ENCODE peak calls at places on chromosomes 4 and X, in nine cellular contexts. One of them, this sample, is unnamed.

GRCh38 chr4:54958236-54958635 is 167.2 kb downstream of the KDR start:
- DNase-seq in GM13976: no peak
- DNase-seq in GM04504: no peak
- DNase-seq in coronary artery: no peak
- DNase-seq in naive thymus-derived CD8-positive, alpha-beta T cell: peak
- DNase-seq in activated naive CD8-positive, alpha-beta T cell treated with anti-CD3 and anti-CD28 coated beads, Interleukin-2, amount 50 U/mL, for 24 hours: no peak
- DNase-seq in WERI-Rb-1: no peak
- DNase-seq in activated CD4-positive, alpha-beta T cell treated with anti-CD3 and anti-CD28 coated beads for 1 hour: no peak
- DNase-seq in choroid plexus epithelial cell: peak
- DNase-seq in this sample: no peak

GRCh38 chr4:41281038-41281634 is 24.4 kb downstream of the UCHL1 start:
- DNase-seq in GM13976: peak
- DNase-seq in GM04504: peak
- DNase-seq in coronary artery: no peak
- DNase-seq in naive thymus-derived CD8-positive, alpha-beta T cell: no peak
- DNase-seq in activated naive CD8-positive, alpha-beta T cell treated with anti-CD3 and anti-CD28 coated beads, Interleukin-2, amount 50 U/mL, for 24 hours: peak
- DNase-seq in WERI-Rb-1: peak
- DNase-seq in activated CD4-positive, alpha-beta T cell treated with anti-CD3 and anti-CD28 coated beads for 1 hour: no peak
- DNase-seq in choroid plexus epithelial cell: peak
- DNase-seq in this sample: peak

GRCh38 chrX:134144231-134144630 is 92.8 kb upstream of the CCDC160 start:
- DNase-seq in GM13976: peak
- DNase-seq in GM04504: no peak
- DNase-seq in coronary artery: no peak
- DNase-seq in naive thymus-derived CD8-positive, alpha-beta T cell: no peak
- DNase-seq in activated naive CD8-positive, alpha-beta T cell treated with anti-CD3 and anti-CD28 coated beads, Interleukin-2, amount 50 U/mL, for 24 hours: no peak
- DNase-seq in WERI-Rb-1: no peak
- DNase-seq in activated CD4-positive, alpha-beta T cell treated with anti-CD3 and anti-CD28 coated beads for 1 hour: no peak
- DNase-seq in choroid plexus epithelial cell: peak
- DNase-seq in this sample: no peak

GRCh38 chr4:84378983-84379382 is 120.1 kb downstream of the NKX6-1 start:
- DNase-seq in GM13976: no peak
- DNase-seq in GM04504: no peak
- DNase-seq in coronary artery: no peak
- DNase-seq in naive thymus-derived CD8-positive, alpha-beta T cell: no peak
- DNase-seq in activated naive CD8-positive, alpha-beta T cell treated with anti-CD3 and anti-CD28 coated beads, Interleukin-2, amount 50 U/mL, for 24 hours: no peak
- DNase-seq in WERI-Rb-1: no peak
- DNase-seq in activated CD4-positive, alpha-beta T cell treated with anti-CD3 and anti-CD28 coated beads for 1 hour: no peak
- DNase-seq in choroid plexus epithelial cell: no peak
- DNase-seq in this sample: no peak

GRCh38 chrX:30275498-30275897 is 28.6 kb downstream of the MAGEB1 start:
- DNase-seq in GM13976: no peak
- DNase-seq in GM04504: no peak
- DNase-seq in coronary artery: no peak
- DNase-seq in naive thymus-derived CD8-positive, alpha-beta T cell: no peak
- DNase-seq in activated naive CD8-positive, alpha-beta T cell treated with anti-CD3 and anti-CD28 coated beads, Interleukin-2, amount 50 U/mL, for 24 hours: no peak
- DNase-seq in WERI-Rb-1: no peak
- DNase-seq in activated CD4-positive, alpha-beta T cell treated with anti-CD3 and anti-CD28 coated beads for 1 hour: no peak
- DNase-seq in choroid plexus epithelial cell: peak
- DNase-seq in this sample: no peak

GRCh38 chr4:138235419-138235952 is 6.7 kb downstream of the SLC7A11 start:
- DNase-seq in GM13976: no peak
- DNase-seq in GM04504: peak
- DNase-seq in coronary artery: no peak
- DNase-seq in naive thymus-derived CD8-positive, alpha-beta T cell: no peak
- DNase-seq in activated naive CD8-positive, alpha-beta T cell treated with anti-CD3 and anti-CD28 coated beads, Interleukin-2, amount 50 U/mL, for 24 hours: no peak
- DNase-seq in WERI-Rb-1: no peak
- DNase-seq in activated CD4-positive, alpha-beta T cell treated with anti-CD3 and anti-CD28 coated beads for 1 hour: no peak
- DNase-seq in choroid plexus epithelial cell: peak
- DNase-seq in this sample: no peak

GRCh38 chrX:74325130-74326059 is 21.4 kb downstream of the ZCCHC13 start:
- DNase-seq in GM13976: no peak
- DNase-seq in GM04504: no peak
- DNase-seq in coronary artery: no peak
- DNase-seq in naive thymus-derived CD8-positive, alpha-beta T cell: no peak
- DNase-seq in activated naive CD8-positive, alpha-beta T cell treated with anti-CD3 and anti-CD28 coated beads, Interleukin-2, amount 50 U/mL, for 24 hours: no peak
- DNase-seq in WERI-Rb-1: no peak
- DNase-seq in activated CD4-positive, alpha-beta T cell treated with anti-CD3 and anti-CD28 coated beads for 1 hour: no peak
- DNase-seq in choroid plexus epithelial cell: no peak
- DNase-seq in this sample: no peak

GRCh38 chr4:150419939-150420338 is 162.0 kb upstream of the MAB21L2 start:
- DNase-seq in GM13976: no peak
- DNase-seq in GM04504: no peak
- DNase-seq in coronary artery: no peak
- DNase-seq in naive thymus-derived CD8-positive, alpha-beta T cell: no peak
- DNase-seq in activated naive CD8-positive, alpha-beta T cell treated with anti-CD3 and anti-CD28 coated beads, Interleukin-2, amount 50 U/mL, for 24 hours: no peak
- DNase-seq in WERI-Rb-1: no peak
- DNase-seq in activated CD4-positive, alpha-beta T cell treated with anti-CD3 and anti-CD28 coated beads for 1 hour: no peak
- DNase-seq in choroid plexus epithelial cell: no peak
- DNase-seq in this sample: no peak

GRCh38 chrX:18099745-18100144 is 120.9 kb downstream of the BEND2 start:
- DNase-seq in GM13976: no peak
- DNase-seq in GM04504: no peak
- DNase-seq in coronary artery: no peak
- DNase-seq in naive thymus-derived CD8-positive, alpha-beta T cell: no peak
- DNase-seq in activated naive CD8-positive, alpha-beta T cell treated with anti-CD3 and anti-CD28 coated beads, Interleukin-2, amount 50 U/mL, for 24 hours: no peak
- DNase-seq in WERI-Rb-1: no peak
- DNase-seq in activated CD4-positive, alpha-beta T cell treated with anti-CD3 and anti-CD28 coated beads for 1 hour: no peak
- DNase-seq in choroid plexus epithelial cell: no peak
- DNase-seq in this sample: no peak

GRCh38 chr4:5137927-5138326 is 86.6 kb downstream of the STK32B start:
- DNase-seq in GM13976: no peak
- DNase-seq in GM04504: peak
- DNase-seq in coronary artery: no peak
- DNase-seq in naive thymus-derived CD8-positive, alpha-beta T cell: no peak
- DNase-seq in activated naive CD8-positive, alpha-beta T cell treated with anti-CD3 and anti-CD28 coated beads, Interleukin-2, amount 50 U/mL, for 24 hours: no peak
- DNase-seq in WERI-Rb-1: no peak
- DNase-seq in activated CD4-positive, alpha-beta T cell treated with anti-CD3 and anti-CD28 coated beads for 1 hour: no peak
- DNase-seq in choroid plexus epithelial cell: no peak
- DNase-seq in this sample: no peak

GRCh38 chr4:151434183-151434860 is 25.3 kb downstream of the FHIP1A start:
- DNase-seq in GM13976: no peak
- DNase-seq in GM04504: peak
- DNase-seq in coronary artery: no peak
- DNase-seq in naive thymus-derived CD8-positive, alpha-beta T cell: no peak
- DNase-seq in activated naive CD8-positive, alpha-beta T cell treated with anti-CD3 and anti-CD28 coated beads, Interleukin-2, amount 50 U/mL, for 24 hours: no peak
- DNase-seq in WERI-Rb-1: no peak
- DNase-seq in activated CD4-positive, alpha-beta T cell treated with anti-CD3 and anti-CD28 coated beads for 1 hour: no peak
- DNase-seq in choroid plexus epithelial cell: peak
- DNase-seq in this sample: no peak